ENCODE peak calls at places on chromosomes 3 and 15, in eight cellular contexts. One of them, this sample, is unnamed. For H3K36me3, the result is how much of the 10 kb centered on the place peaks cover.

GRCh38 chr3:160127308-160127707 is 97.9 kb upstream of the C3orf80 start:
- DNase-seq in GM23248: no peak
- DNase-seq in PC-3: peak
- DNase-seq in fibroblast of lung: peak
- DNase-seq in astrocyte: peak
- DNase-seq in mesenchymal stem cell: no peak
- DNase-seq in neuronal stem cell: no peak
- DNase-seq in endothelial cell of umbilical vein: no peak
- DNase-seq in this sample: no peak

GRCh38 chr3:64220161-64220560 is 5.1 kb downstream of the PRICKLE2 start:
- DNase-seq in GM23248: peak
- DNase-seq in PC-3: peak
- DNase-seq in fibroblast of lung: peak
- DNase-seq in astrocyte: peak
- DNase-seq in mesenchymal stem cell: peak
- DNase-seq in neuronal stem cell: no peak
- DNase-seq in endothelial cell of umbilical vein: peak
- DNase-seq in this sample: no peak

GRCh38 chr15:56038015-56038414 is 44.6 kb upstream of the NEDD4 start:
- DNase-seq in GM23248: peak
- DNase-seq in PC-3: no peak
- DNase-seq in fibroblast of lung: no peak
- DNase-seq in astrocyte: no peak
- DNase-seq in mesenchymal stem cell: peak
- DNase-seq in neuronal stem cell: no peak
- DNase-seq in endothelial cell of umbilical vein: peak
- DNase-seq in this sample: no peak

GRCh38 chr3:110405830-110406580 is 665.6 kb upstream of the NECTIN3 start:
- DNase-seq in GM23248: no peak
- DNase-seq in PC-3: no peak
- DNase-seq in fibroblast of lung: no peak
- DNase-seq in astrocyte: no peak
- DNase-seq in mesenchymal stem cell: no peak
- DNase-seq in neuronal stem cell: no peak
- DNase-seq in endothelial cell of umbilical vein: no peak
- DNase-seq in this sample: no peak

GRCh38 chr15:55710286-55710685 is 32.7 kb downstream of the PRTG start:
- DNase-seq in GM23248: peak
- DNase-seq in PC-3: no peak
- DNase-seq in fibroblast of lung: no peak
- DNase-seq in astrocyte: no peak
- DNase-seq in mesenchymal stem cell: no peak
- DNase-seq in neuronal stem cell: no peak
- DNase-seq in endothelial cell of umbilical vein: no peak
- DNase-seq in this sample: no peak

GRCh38 chr3:146180376-146180775 is 19.4 kb upstream of the PLOD2 start:
- DNase-seq in GM23248: no peak
- DNase-seq in PC-3: no peak
- DNase-seq in fibroblast of lung: no peak
- DNase-seq in astrocyte: no peak
- DNase-seq in mesenchymal stem cell: no peak
- DNase-seq in neuronal stem cell: no peak
- DNase-seq in endothelial cell of umbilical vein: no peak
- DNase-seq in this sample: no peak

GRCh38 chr3:144636833-144637232 is 665.2 kb downstream of the DIPK2A start:
- DNase-seq in GM23248: peak
- DNase-seq in PC-3: no peak
- DNase-seq in fibroblast of lung: no peak
- DNase-seq in astrocyte: no peak
- DNase-seq in mesenchymal stem cell: peak
- DNase-seq in neuronal stem cell: no peak
- DNase-seq in endothelial cell of umbilical vein: no peak
- DNase-seq in this sample: no peak

GRCh38 chr15:92069308-92070244 is 216.1 kb downstream of the SLCO3A1 start:
- DNase-seq in GM23248: peak
- DNase-seq in PC-3: peak
- DNase-seq in fibroblast of lung: peak
- DNase-seq in astrocyte: peak
- DNase-seq in mesenchymal stem cell: peak
- DNase-seq in neuronal stem cell: no peak
- DNase-seq in endothelial cell of umbilical vein: peak
- DNase-seq in this sample: no peak

GRCh38 chr3:126295407-126295939 is 61.7 kb downstream of the KLF15 start:
- DNase-seq in GM23248: no peak
- DNase-seq in PC-3: no peak
- DNase-seq in fibroblast of lung: no peak
- DNase-seq in astrocyte: no peak
- DNase-seq in mesenchymal stem cell: no peak
- DNase-seq in neuronal stem cell: no peak
- DNase-seq in endothelial cell of umbilical vein: no peak
- DNase-seq in this sample: no peak

GRCh38 chr3:153221748-153222162 is 59.7 kb downstream of the RAP2B start:
- DNase-seq in GM23248: peak
- DNase-seq in PC-3: peak
- DNase-seq in fibroblast of lung: peak
- DNase-seq in astrocyte: peak
- DNase-seq in mesenchymal stem cell: peak
- DNase-seq in neuronal stem cell: no peak
- DNase-seq in endothelial cell of umbilical vein: peak
- DNase-seq in this sample: peak

GRCh38 chr15:86162172-86162591 is 82.5 kb downstream of the AGBL1 start:
- DNase-seq in GM23248: no peak
- DNase-seq in PC-3: no peak
- DNase-seq in fibroblast of lung: no peak
- DNase-seq in astrocyte: no peak
- DNase-seq in mesenchymal stem cell: no peak
- DNase-seq in neuronal stem cell: no peak
- DNase-seq in endothelial cell of umbilical vein: no peak
- DNase-seq in this sample: no peak

GRCh38 chr15:66945842-66946241 is 119.6 kb upstream of the SMAD3 start:
- DNase-seq in GM23248: no peak
- DNase-seq in PC-3: peak
- DNase-seq in fibroblast of lung: no peak
- DNase-seq in astrocyte: no peak
- DNase-seq in mesenchymal stem cell: no peak
- DNase-seq in neuronal stem cell: no peak
- DNase-seq in endothelial cell of umbilical vein: no peak
- DNase-seq in this sample: no peak

GRCh38 chr3:188421151-188421821 is 267.3 kb downstream of the LPP start:
- DNase-seq in GM23248: peak
- DNase-seq in PC-3: peak
- DNase-seq in fibroblast of lung: peak
- DNase-seq in astrocyte: peak
- DNase-seq in mesenchymal stem cell: peak
- DNase-seq in neuronal stem cell: no peak
- DNase-seq in endothelial cell of umbilical vein: peak
- DNase-seq in this sample: no peak

GRCh38 chr15:65806387-65806786 is 14.3 kb upstream of the DENND4A start:
- DNase-seq in GM23248: no peak
- DNase-seq in PC-3: no peak
- DNase-seq in fibroblast of lung: no peak
- DNase-seq in astrocyte: no peak
- DNase-seq in mesenchymal stem cell: no peak
- DNase-seq in neuronal stem cell: no peak
- DNase-seq in endothelial cell of umbilical vein: no peak
- DNase-seq in this sample: no peak

GRCh38 chr15:88179562-88179961 is 77.0 kb downstream of the NTRK3 start:
- DNase-seq in GM23248: no peak
- DNase-seq in PC-3: no peak
- DNase-seq in fibroblast of lung: no peak
- DNase-seq in astrocyte: no peak
- DNase-seq in mesenchymal stem cell: no peak
- DNase-seq in neuronal stem cell: no peak
- DNase-seq in endothelial cell of umbilical vein: no peak
- DNase-seq in this sample: no peak

GRCh38 chr3:191912616-191913204 is 451.7 kb downstream of the PYDC2 start:
- DNase-seq in GM23248: no peak
- DNase-seq in PC-3: no peak
- DNase-seq in fibroblast of lung: no peak
- DNase-seq in astrocyte: no peak
- DNase-seq in mesenchymal stem cell: no peak
- DNase-seq in neuronal stem cell: no peak
- DNase-seq in endothelial cell of umbilical vein: no peak
- DNase-seq in this sample: no peak

GRCh38 chr3:122246214-122246613 is 62.7 kb downstream of the CASR start:
- DNase-seq in GM23248: peak
- DNase-seq in PC-3: no peak
- DNase-seq in fibroblast of lung: peak
- DNase-seq in astrocyte: peak
- DNase-seq in mesenchymal stem cell: peak
- DNase-seq in neuronal stem cell: no peak
- DNase-seq in endothelial cell of umbilical vein: no peak
- DNase-seq in this sample: no peak

GRCh38 chr15:80416702-80417101 is 12.5 kb downstream of the ARNT2 start:
- DNase-seq in GM23248: no peak
- DNase-seq in PC-3: no peak
- DNase-seq in fibroblast of lung: no peak
- DNase-seq in astrocyte: no peak
- DNase-seq in mesenchymal stem cell: no peak
- DNase-seq in neuronal stem cell: no peak
- DNase-seq in endothelial cell of umbilical vein: no peak
- DNase-seq in this sample: no peak

GRCh38 chr15:80228959-80229610 is 22.9 kb downstream of the CTXND1 start:
- DNase-seq in GM23248: peak
- DNase-seq in PC-3: peak
- DNase-seq in fibroblast of lung: peak
- DNase-seq in astrocyte: peak
- DNase-seq in mesenchymal stem cell: peak
- DNase-seq in neuronal stem cell: no peak
- DNase-seq in endothelial cell of umbilical vein: no peak
- DNase-seq in this sample: no peak

DNA sequence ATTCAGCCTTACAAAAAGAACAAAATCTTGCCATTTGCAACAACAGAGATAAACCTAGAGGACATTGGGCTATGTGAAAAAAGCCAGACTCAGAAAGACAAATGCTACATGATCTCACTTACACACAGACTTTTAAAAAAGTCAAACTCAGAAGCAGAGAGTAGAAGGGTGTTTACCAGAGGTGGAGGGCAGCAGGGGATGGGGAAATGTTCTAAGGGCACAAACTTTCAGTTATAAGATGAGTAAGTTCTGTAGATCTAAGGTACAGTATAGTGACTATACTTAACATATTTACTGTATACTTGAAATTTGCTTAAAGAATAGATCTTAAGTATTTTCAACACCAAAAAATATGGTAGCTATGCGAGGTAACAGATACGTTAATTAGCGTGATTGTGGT is 3.0 kb downstream of the MYEF2 start:
- DNase-seq in GM23248: no peak
- DNase-seq in PC-3: no peak
- DNase-seq in fibroblast of lung: no peak
- DNase-seq in astrocyte: no peak
- DNase-seq in mesenchymal stem cell: no peak
- DNase-seq in neuronal stem cell: no peak
- DNase-seq in endothelial cell of umbilical vein: no peak
- DNase-seq in this sample: no peak
- H3K36me3 ChIP-seq in GM23248: under half
- H3K36me3 ChIP-seq in PC-3: under half
- H3K36me3 ChIP-seq in fibroblast of lung: under half
- H3K36me3 ChIP-seq in astrocyte: under half
- H3K36me3 ChIP-seq in mesenchymal stem cell: under half
- H3K36me3 ChIP-seq in neuronal stem cell: under half
- H3K36me3 ChIP-seq in endothelial cell of umbilical vein: under half
- H3K36me3 ChIP-seq in this sample: under half

GRCh38 chr3:127741690-127742089 is 68.9 kb downstream of the ABTB1 start:
- DNase-seq in GM23248: no peak
- DNase-seq in PC-3: no peak
- DNase-seq in fibroblast of lung: no peak
- DNase-seq in astrocyte: no peak
- DNase-seq in mesenchymal stem cell: no peak
- DNase-seq in neuronal stem cell: no peak
- DNase-seq in endothelial cell of umbilical vein: no peak
- DNase-seq in this sample: no peak
- H3K27ac ChIP-seq in GM23248: no peak
- H3K27ac ChIP-seq in PC-3: no peak
- H3K27ac ChIP-seq in fibroblast of lung: no peak
- H3K27ac ChIP-seq in astrocyte: peak
- H3K27ac ChIP-seq in mesenchymal stem cell: no peak
- H3K27ac ChIP-seq in neuronal stem cell: no peak
- H3K27ac ChIP-seq in endothelial cell of umbilical vein: no peak
- H3K27ac ChIP-seq in this sample: no peak

DNA sequence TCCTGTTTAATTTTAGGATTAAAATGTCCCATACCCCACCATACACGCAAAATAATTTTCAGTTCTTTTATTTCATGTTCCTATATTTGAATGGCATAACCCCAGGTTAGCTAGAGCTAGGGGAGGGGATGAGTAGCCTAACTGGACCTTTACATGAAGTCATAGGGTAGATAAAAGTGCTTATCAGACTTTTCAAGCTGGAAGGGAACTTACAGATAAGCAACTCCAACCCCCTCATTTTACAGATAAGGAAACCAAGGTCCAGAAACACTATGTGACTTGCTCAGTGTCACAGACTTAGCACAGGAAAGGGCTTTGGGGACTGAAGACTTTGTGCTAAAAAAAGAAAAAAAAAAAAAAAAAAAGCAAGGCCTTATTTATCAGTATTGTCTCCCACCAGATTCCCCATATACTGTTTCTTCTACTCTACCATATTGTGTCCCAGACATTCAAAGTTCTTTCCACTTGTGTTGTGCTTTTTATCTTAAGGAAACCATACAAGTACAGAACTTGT is 10.6 kb upstream of the TNIK start:
- DNase-seq in GM23248: no peak
- DNase-seq in PC-3: no peak
- DNase-seq in fibroblast of lung: no peak
- DNase-seq in astrocyte: no peak
- DNase-seq in mesenchymal stem cell: no peak
- DNase-seq in neuronal stem cell: no peak
- DNase-seq in endothelial cell of umbilical vein: no peak
- DNase-seq in this sample: no peak
- H3K9ac ChIP-seq in GM23248: no peak
- H3K9ac ChIP-seq in PC-3: no peak
- H3K9ac ChIP-seq in fibroblast of lung: no peak
- H3K9ac ChIP-seq in astrocyte: no peak
- H3K9ac ChIP-seq in mesenchymal stem cell: no peak
- H3K9ac ChIP-seq in neuronal stem cell: no peak
- H3K9ac ChIP-seq in endothelial cell of umbilical vein: no peak
- H3K9ac ChIP-seq in this sample: no peak

GRCh38 chr15:41908681-41909461 is 15.0 kb upstream of the SPTBN5 start:
- DNase-seq in GM23248: no peak
- DNase-seq in PC-3: no peak
- DNase-seq in fibroblast of lung: no peak
- DNase-seq in astrocyte: no peak
- DNase-seq in mesenchymal stem cell: no peak
- DNase-seq in neuronal stem cell: no peak
- DNase-seq in endothelial cell of umbilical vein: no peak
- DNase-seq in this sample: no peak
- H3K36me3 ChIP-seq in GM23248: under half
- H3K36me3 ChIP-seq in PC-3: under half
- H3K36me3 ChIP-seq in fibroblast of lung: under half
- H3K36me3 ChIP-seq in astrocyte: under half
- H3K36me3 ChIP-seq in mesenchymal stem cell: half or more
- H3K36me3 ChIP-seq in neuronal stem cell: under half
- H3K36me3 ChIP-seq in endothelial cell of umbilical vein: under half
- H3K36me3 ChIP-seq in this sample: under half

GRCh38 chr3:8840556-8840955 is 71.1 kb upstream of the OXTR start:
- DNase-seq in GM23248: no peak
- DNase-seq in PC-3: no peak
- DNase-seq in fibroblast of lung: peak
- DNase-seq in astrocyte: peak
- DNase-seq in mesenchymal stem cell: peak
- DNase-seq in neuronal stem cell: no peak
- DNase-seq in endothelial cell of umbilical vein: no peak
- DNase-seq in this sample: no peak
- H3K27ac ChIP-seq in GM23248: no peak
- H3K27ac ChIP-seq in PC-3: no peak
- H3K27ac ChIP-seq in fibroblast of lung: no peak
- H3K27ac ChIP-seq in astrocyte: peak
- H3K27ac ChIP-seq in mesenchymal stem cell: no peak
- H3K27ac ChIP-seq in neuronal stem cell: no peak
- H3K27ac ChIP-seq in endothelial cell of umbilical vein: no peak
- H3K27ac ChIP-seq in this sample: no peak

This sample was measured in SK-N-MC.